ENCODE peak calls at places on chromosomes 4 and X, in ten cellular contexts. E, I, G, L, A, N, C, B, H and U are unnamed samples. For H3K4me1, the result is how much of the 10 kb centered on the place peaks cover.

GRCh38 chrX:47637546-47638195 is 7.9 kb upstream of the CFP start:
- DNase-seq in E (no peak), I (no peak), G (no peak), L (no peak), A (peak), N (peak), C (no peak), B (no peak), H (no peak), U (peak)

GRCh38 chrX:1468250-1468772 is 15.6 kb upstream of the ASMTL start:
- DNase-seq in E (peak), I (peak), G (no peak), L (peak), A (no peak), N (peak), C (peak), B (no peak), H (peak), U (no peak)

GRCh38 chr4:4421356-4421755 is 34.5 kb downstream of the NSG1 start:
- DNase-seq in E (no peak), I (no peak), G (no peak), L (no peak), A (no peak), N (no peak), C (no peak), B (no peak), H (no peak), U (no peak)

GRCh38 chr4:53043096-53043495 is 181.0 kb downstream of the RASL11B start:
- DNase-seq in E (no peak), I (no peak), G (no peak), L (no peak), A (no peak), N (no peak), C (no peak), B (no peak), H (no peak), U (no peak)

GRCh38 chrX:117854806-117855205 is 261.8 kb downstream of the KLHL13 start:
- DNase-seq in E (no peak), I (no peak), G (no peak), L (no peak), A (no peak), N (no peak), C (no peak), B (no peak), H (no peak), U (no peak)

GRCh38 chrX:30950391-30950790 is 61.3 kb upstream of the TAB3 start:
- DNase-seq in E (no peak), I (no peak), G (no peak), L (no peak), A (no peak), N (no peak), C (no peak), B (no peak), H (no peak), U (no peak)

GRCh38 chr4:46667790-46668189 is 241.3 kb downstream of the COX7B2 start:
- DNase-seq in E (no peak), I (no peak), G (no peak), L (no peak), A (no peak), N (no peak), C (no peak), B (no peak), H (no peak), U (no peak)

GRCh38 chrX:13015536-13016236 is 28.7 kb downstream of the FAM9C start:
- DNase-seq in E (no peak), I (no peak), G (no peak), L (no peak), A (no peak), N (no peak), C (no peak), B (no peak), H (no peak), U (no peak)

GRCh38 chr4:115154826-115155225 is 41.4 kb upstream of the NDST4 start:
- DNase-seq in E (no peak), I (no peak), G (no peak), L (no peak), A (no peak), N (no peak), C (peak), B (no peak), H (no peak), U (no peak)

GRCh38 chr4:51923343-51923742 is 80.4 kb downstream of the DCUN1D4 start:
- DNase-seq in E (no peak), I (no peak), G (no peak), L (no peak), A (no peak), N (no peak), C (no peak), B (no peak), H (no peak), U (no peak)

GRCh38 chr4:40321671-40322131 is 13.4 kb upstream of the CHRNA9 start:
- DNase-seq in E (no peak), I (no peak), G (no peak), L (no peak), A (no peak), N (no peak), C (peak), B (no peak), H (no peak), U (no peak)

GRCh38 chr4:25687763-25688162 is 32.1 kb downstream of the SLC34A2 start:
- DNase-seq in E (no peak), I (no peak), G (no peak), L (no peak), A (no peak), N (no peak), C (no peak), B (no peak), H (no peak), U (no peak)

GRCh38 chrX:69564665-69565064 is 51.2 kb upstream of the EDA start:
- DNase-seq in E (no peak), I (no peak), G (no peak), L (no peak), A (no peak), N (no peak), C (no peak), B (no peak), H (no peak), U (no peak)

GRCh38 chrX:18032486-18033221 is 171.6 kb upstream of the RAI2 start:
- DNase-seq in E (no peak), I (no peak), G (no peak), L (no peak), A (no peak), N (no peak), C (no peak), B (no peak), H (no peak), U (no peak)

GRCh38 chr4:151371045-151371605 is 37.9 kb upstream of the FHIP1A start:
- DNase-seq in E (no peak), I (no peak), G (no peak), L (no peak), A (no peak), N (no peak), C (peak), B (no peak), H (no peak), U (no peak)

GRCh38 chrX:1011632-1012283 is 200.7 kb downstream of the CRLF2 start:
- DNase-seq in E (no peak), I (no peak), G (no peak), L (no peak), A (no peak), N (no peak), C (no peak), B (no peak), H (no peak), U (no peak)

GRCh38 chr4:163448541-163449203 is 24.9 kb downstream of the TKTL2 start:
- DNase-seq in E (no peak), I (no peak), G (no peak), L (no peak), A (no peak), N (no peak), C (peak), B (no peak), H (no peak), U (no peak)

GRCh38 chr4:183936047-183936446 is 30.9 kb downstream of the STOX2 start:
- DNase-seq in E (no peak), I (no peak), G (no peak), L (no peak), A (no peak), N (peak), C (no peak), B (no peak), H (no peak), U (no peak)

GRCh38 chr4:187000281-187000680 is 276.6 kb upstream of the FAT1 start:
- DNase-seq in E (no peak), I (no peak), G (no peak), L (no peak), A (no peak), N (no peak), C (no peak), B (no peak), H (no peak), U (no peak)

GRCh38 chr4:108143515-108143914 is 25.2 kb downstream of the LEF1 start:
- DNase-seq in E (no peak), I (no peak), G (no peak), L (no peak), A (no peak), N (no peak), C (no peak), B (no peak), H (no peak), U (no peak)
- H3K4me1 ChIP-seq in E (under half), I (under half), G (under half), L (under half), A (under half), N (under half), C (under half), B (under half), H (under half), U (under half)

GRCh38 chrX:103309860-103310591 is 764 bp downstream of the BEX2 start:
- DNase-seq in E (no peak), I (no peak), G (no peak), L (no peak), A (no peak), N (no peak), C (no peak), B (no peak), H (no peak), U (no peak)

GRCh38 chrX:103311401-103311785 is 603 bp upstream of the BEX2 start:
- DNase-seq in E (no peak), I (no peak), G (no peak), L (no peak), A (no peak), N (no peak), C (no peak), B (no peak), H (no peak), U (no peak)

DNA sequence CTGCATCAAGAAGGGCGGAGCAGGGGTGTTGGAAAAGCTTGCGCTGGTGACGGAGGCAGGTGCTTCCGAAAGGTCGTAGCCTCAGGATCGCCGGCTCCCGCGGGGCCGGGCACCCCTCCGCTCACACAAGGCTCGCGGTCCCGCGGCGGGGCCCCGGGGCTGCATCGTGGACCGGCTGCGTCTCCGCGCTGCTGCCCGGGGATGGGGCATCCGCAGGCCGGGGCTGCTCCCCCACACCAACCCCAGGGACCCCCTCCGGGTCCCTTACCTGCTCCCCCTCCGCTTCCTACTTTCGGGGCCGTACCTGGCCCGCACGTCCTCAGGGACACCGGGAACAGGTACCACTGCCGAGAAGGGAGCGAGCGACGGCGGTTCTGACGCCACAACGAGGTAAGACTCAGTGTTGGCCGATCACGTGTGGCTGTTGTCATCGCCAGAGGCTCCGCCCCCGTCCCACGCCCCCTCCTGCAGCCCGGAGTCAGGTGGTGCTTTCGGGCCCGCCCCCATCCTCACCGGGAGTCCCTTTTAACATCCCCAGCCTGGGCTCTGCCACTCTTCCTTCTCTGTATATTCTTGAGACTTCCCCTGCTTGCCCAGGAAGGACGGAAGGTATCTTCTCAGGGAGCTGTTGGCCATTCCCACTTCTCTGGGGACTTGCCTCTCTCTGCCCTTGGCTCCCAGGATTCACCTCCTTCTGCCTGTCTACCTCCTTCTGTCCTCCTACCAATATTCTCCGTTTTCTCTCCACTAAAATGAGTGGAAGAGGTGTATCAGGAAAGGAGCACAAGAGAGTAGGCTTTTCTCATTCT is at the start of gene BEX2:
- DNase-seq in E (no peak), I (no peak), G (peak), L (peak), A (peak), N (peak), C (peak), B (no peak), H (peak), U (peak)
- H3K27ac ChIP-seq in E (no peak), I (no peak), G (peak), L (no peak), A (no peak), N (no peak), C (no peak), B (no peak), H (no peak), U (no peak)

GRCh38 chrX:143757375-143757774 is 36.8 kb upstream of the SPANXN2 start:
- DNase-seq in E (no peak), I (no peak), G (no peak), L (no peak), A (no peak), N (no peak), C (no peak), B (no peak), H (no peak), U (no peak)
- H3K4me3 ChIP-seq in E (no peak), I (no peak), G (no peak), L (no peak), A (no peak), N (no peak), C (no peak), B (no peak), H (no peak), U (no peak)

DNA sequence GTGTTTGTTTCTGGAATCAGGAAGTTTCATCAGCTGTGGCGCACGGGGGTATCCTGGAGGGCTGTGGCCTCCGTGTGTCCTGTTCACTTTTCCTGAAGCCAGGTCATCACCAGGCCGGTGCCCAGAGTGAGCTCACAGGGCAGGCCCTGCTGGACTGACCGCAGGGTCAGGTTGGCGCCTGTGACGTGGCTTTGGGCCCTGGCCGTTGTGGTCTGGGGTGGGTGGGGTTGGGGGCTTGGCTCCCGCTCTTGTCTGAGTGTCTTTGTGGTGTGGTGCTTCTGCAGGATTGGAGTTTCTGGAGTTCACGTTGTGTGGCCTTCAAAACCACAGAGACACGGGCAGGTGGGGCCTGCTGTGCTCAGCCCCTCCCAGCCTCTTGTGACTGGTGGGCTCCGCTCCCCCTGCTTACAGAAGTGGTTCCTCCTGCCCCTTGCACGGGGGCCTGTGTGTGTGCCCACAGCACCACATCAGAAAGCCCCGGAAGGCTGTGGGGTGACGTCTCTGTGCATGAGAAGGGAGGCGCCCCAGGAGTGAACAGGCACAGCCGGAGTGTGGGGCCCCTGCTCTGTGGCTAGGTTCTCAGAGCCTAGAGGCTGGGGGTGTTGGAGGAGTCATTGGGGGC is 9.5 kb downstream of the RGS12 start:
- DNase-seq in E (no peak), I (no peak), G (no peak), L (no peak), A (peak), N (no peak), C (no peak), B (no peak), H (peak), U (no peak)
- H3K4me1 ChIP-seq in E (under half), I (half or more), G (under half), L (under half), A (under half), N (under half), C (under half), B (under half), H (under half), U (under half)

DNA sequence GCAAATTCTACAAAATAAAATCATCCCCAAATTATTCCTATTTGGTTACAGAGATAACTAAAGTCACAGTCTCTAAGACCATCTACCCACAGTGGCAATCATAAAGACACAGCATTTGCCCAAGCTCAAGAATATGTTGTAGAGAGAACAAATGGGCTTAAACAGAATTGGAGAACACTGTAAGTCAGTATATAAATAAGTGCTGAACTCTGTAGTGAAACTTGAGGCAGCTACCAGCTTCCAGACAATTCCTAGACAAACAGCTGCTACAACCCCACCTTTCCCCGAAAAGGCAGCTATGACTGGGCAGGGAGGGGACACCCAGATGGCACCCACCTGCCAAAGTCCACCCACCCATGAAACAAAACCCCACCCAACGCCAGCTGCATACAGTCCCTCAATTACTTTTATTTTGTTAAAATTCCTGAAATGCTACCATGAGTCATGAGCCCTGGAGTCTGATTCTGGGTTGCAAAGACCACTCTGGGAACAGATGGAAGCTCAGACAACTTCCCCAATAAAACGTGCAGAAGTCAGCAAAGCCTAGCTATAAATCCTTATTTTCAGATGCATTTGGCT is 24.4 kb downstream of the RELL1 start:
- DNase-seq in E (no peak), I (no peak), G (no peak), L (no peak), A (no peak), N (no peak), C (peak), B (no peak), H (no peak), U (no peak)
- H3K27ac ChIP-seq in E (peak), I (no peak), G (no peak), L (no peak), A (no peak), N (peak), C (no peak), B (no peak), H (no peak), U (no peak)

DNA sequence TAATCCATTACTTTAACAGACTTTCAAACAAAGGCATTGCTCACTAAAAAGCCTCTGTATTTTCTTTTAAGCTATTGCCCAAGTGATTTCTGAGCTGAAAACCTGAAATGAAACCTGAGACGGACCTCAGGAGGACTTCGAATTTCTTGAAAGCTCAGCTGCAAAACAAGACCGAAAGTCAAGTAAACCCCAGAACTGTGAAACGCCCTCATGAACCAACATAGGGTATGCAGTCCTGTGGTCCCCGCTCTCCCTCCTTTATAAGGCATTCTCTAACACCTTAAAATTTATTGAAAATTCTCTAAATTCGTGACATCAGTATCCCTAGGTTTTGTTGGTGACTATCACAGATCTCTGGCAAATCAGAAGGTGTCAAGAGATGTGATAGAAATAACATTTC is 91.8 kb downstream of the SHISA3 start:
- DNase-seq in E (no peak), I (no peak), G (no peak), L (no peak), A (no peak), N (no peak), C (no peak), B (no peak), H (no peak), U (no peak)
- H3K4me3 ChIP-seq in E (no peak), I (no peak), G (no peak), L (no peak), A (no peak), N (no peak), C (no peak), B (no peak), H (no peak), U (no peak)

GRCh38 chr4:113689394-113689793 is 72.1 kb downstream of the CAMK2D start:
- DNase-seq in E (no peak), I (no peak), G (no peak), L (no peak), A (no peak), N (no peak), C (no peak), B (no peak), H (no peak), U (no peak)

GRCh38 chr4:113682730-113683129 is 78.8 kb downstream of the CAMK2D start:
- DNase-seq in E (no peak), I (no peak), G (no peak), L (no peak), A (no peak), N (no peak), C (peak), B (no peak), H (no peak), U (no peak)

GRCh38 chr4:113683143-113683542 is 78.4 kb downstream of the CAMK2D start:
- DNase-seq in E (no peak), I (no peak), G (no peak), L (no peak), A (no peak), N (no peak), C (no peak), B (no peak), H (no peak), U (no peak)

GRCh38 chr4:113684534-113685091 is 76.9 kb downstream of the CAMK2D start:
- DNase-seq in E (peak), I (no peak), G (no peak), L (no peak), A (peak), N (peak), C (peak), B (no peak), H (peak), U (peak)

GRCh38 chr4:113686950-113687718 is 74.4 kb downstream of the CAMK2D start:
- DNase-seq in E (no peak), I (no peak), G (no peak), L (no peak), A (no peak), N (no peak), C (peak), B (no peak), H (no peak), U (no peak)
- H3K4me1 ChIP-seq in E (half or more), I (under half), G (under half), L (under half), A (under half), N (under half), C (under half), B (under half), H (under half), U (under half)

GRCh38 chr4:152590179-152591031 is 54.5 kb upstream of the FBXW7 start:
- DNase-seq in E (no peak), I (peak), G (no peak), L (no peak), A (no peak), N (no peak), C (peak), B (no peak), H (no peak), U (no peak)
- H3K27ac ChIP-seq in E (no peak), I (peak), G (no peak), L (no peak), A (no peak), N (no peak), C (peak), B (no peak), H (no peak), U (no peak)